ENCODE peak calls at places on chromosomes 5 and 9, in nine cellular contexts. X is PC-3; T is stimulated activated CD8-positive, alpha-beta memory T cell treated with anti-CD3 and anti-CD28 coated beads, Interleukin-7, amount 100 ng/mL, for 24 hours; N is SHP77; L is stimulated activated naive CD8-positive, alpha-beta T cell treated with anti-CD3 and anti-CD28 coated beads, Interleukin-15, amount 100 ng/mL, for 72 hours; S is right lobe of liver; J is activated naive CD8-positive, alpha-beta T cell treated with anti-CD3 and anti-CD28 coated beads, Interleukin-2, amount 50 U/mL, for 24 hours; C is left colon; Q is psoas muscle. H is an unnamed sample.

GRCh38 chr9:130664191-130665028 is at the start of gene PRDM12:
- DNase-seq in X (no peak), T (no peak), N (no peak), L (no peak), S (no peak), J (no peak), C (no peak), Q (no peak), H (no peak)

GRCh38 chr5:173330151-173330855 is 2.1 kb upstream of the STC2 start:
- DNase-seq in X (peak; percentile 32), T (no peak), N (no peak), L (peak; percentile 19), S (no peak), J (no peak), C (no peak), Q (no peak), H (no peak)

GRCh38 chr5:109250080-109250479 is 159.7 kb downstream of the PJA2 start:
- DNase-seq in X (no peak), T (no peak), N (no peak), L (no peak), S (no peak), J (no peak), C (no peak), Q (no peak), H (no peak)

GRCh38 chr5:138969323-138970013 is 94.3 kb upstream of the LRRTM2 start:
- DNase-seq in X (no peak), T (no peak), N (peak; percentile 32), L (no peak), S (no peak), J (no peak), C (no peak), Q (no peak), H (no peak)

GRCh38 chr9:13787234-13787833 is 507.8 kb upstream of the MPDZ start:
- DNase-seq in X (no peak), T (no peak), N (no peak), L (no peak), S (no peak), J (no peak), C (no peak), Q (no peak), H (peak; percentile 43)

GRCh38 chr9:137295313-137296213 is 6.5 kb downstream of the NRARP start:
- DNase-seq in X (peak; percentile 41), T (no peak), N (no peak), L (peak; percentile 55), S (no peak), J (peak; percentile 71), C (peak; percentile 36), Q (no peak), H (no peak)

GRCh38 chr9:137955586-137955985 is 78.0 kb downstream of the CACNA1B start:
- DNase-seq in X (no peak), T (no peak), N (no peak), L (no peak), S (no peak), J (no peak), C (no peak), Q (no peak), H (no peak)

GRCh38 chr5:96203761-96204160 is 229.3 kb downstream of the PCSK1 start:
- DNase-seq in X (peak; percentile 44), T (no peak), N (no peak), L (no peak), S (no peak), J (no peak), C (no peak), Q (no peak), H (peak; percentile 55)

GRCh38 chr5:133777951-133778350 is 165.6 kb upstream of the FSTL4 start:
- DNase-seq in X (no peak), T (no peak), N (no peak), L (no peak), S (no peak), J (no peak), C (no peak), Q (no peak), H (no peak)

GRCh38 chr9:613771-614347 is 227.6 kb upstream of the DMRT1 start:
- DNase-seq in X (peak; percentile 77), T (no peak), N (no peak), L (peak; percentile 52), S (peak; percentile 81), J (peak; percentile 50), C (peak; percentile 76), Q (peak; percentile 69), H (peak; percentile 94)

GRCh38 chr9:76528642-76529190 is 69.7 kb downstream of the GCNT1 start:
- DNase-seq in X (no peak), T (no peak), N (peak; percentile 23), L (no peak), S (no peak), J (no peak), C (no peak), Q (peak; percentile 15), H (no peak)

GRCh38 chr9:71911908-71912325 is 478 bp downstream of the C9orf85 start:
- DNase-seq in X (no peak), T (no peak), N (no peak), L (no peak), S (peak; percentile 67), J (no peak), C (no peak), Q (no peak), H (no peak)

GRCh38 chr5:66757219-66757833 is 161.1 kb downstream of the MAST4 start:
- DNase-seq in X (peak; percentile 42), T (no peak), N (peak; percentile 61), L (no peak), S (no peak), J (peak; percentile 21), C (no peak), Q (no peak), H (peak; percentile 77)

GRCh38 chr5:172903790-172904189 is 55.4 kb upstream of the RPL26L1 start:
- DNase-seq in X (peak; percentile 94), T (no peak), N (peak; percentile 33), L (no peak), S (no peak), J (no peak), C (peak; percentile 81), Q (peak; percentile 43), H (peak; percentile 94)

GRCh38 chr5:180860273-180860886 is 696 bp downstream of the ZFP62 start:
- DNase-seq in X (peak; percentile 46), T (peak; percentile 15), N (no peak), L (no peak), S (no peak), J (peak; percentile 30), C (peak; percentile 44), Q (no peak), H (peak; percentile 18)

GRCh38 chr9:87662808-87663528 is 63.0 kb upstream of the CTSL start:
- DNase-seq in X (peak; percentile 69), T (peak; percentile 33), N (no peak), L (peak; percentile 51), S (peak; percentile 82), J (peak; percentile 76), C (peak; percentile 65), Q (peak; percentile 75), H (peak; percentile 78)

GRCh38 chr5:54360089-54360488 is 49.7 kb upstream of the ARL15 start:
- DNase-seq in X (peak; percentile 67), T (no peak), N (no peak), L (no peak), S (no peak), J (no peak), C (no peak), Q (no peak), H (peak; percentile 22)

GRCh38 chr5:180816608-180817534 is 14.3 kb upstream of the MGAT1 start:
- DNase-seq in X (no peak), T (no peak), N (peak; percentile 59), L (no peak), S (peak; percentile 67), J (no peak), C (no peak), Q (no peak), H (peak; percentile 51)

GRCh38 chr5:147522435-147522834 is 12.6 kb upstream of the DPYSL3 start:
- DNase-seq in X (peak; percentile 53), T (no peak), N (peak; percentile 18), L (no peak), S (no peak), J (no peak), C (no peak), Q (no peak), H (peak; percentile 51)

GRCh38 chr9:106860731-106861584 is 2.0 kb upstream of the ZNF462 start:
- DNase-seq in X (peak; percentile 55), T (no peak), N (no peak), L (no peak), S (no peak), J (no peak), C (peak; percentile 56), Q (peak; percentile 47), H (peak; percentile 41)

GRCh38 chr5:136563489-136563888 is 198.1 kb upstream of the TRPC7 start:
- DNase-seq in X (no peak), T (no peak), N (no peak), L (no peak), S (no peak), J (no peak), C (no peak), Q (no peak), H (no peak)

GRCh38 chr5:65482727-65483473 is 1.2 kb upstream of the ADAMTS6 start:
- DNase-seq in X (peak; percentile 32), T (no peak), N (peak; percentile 26), L (no peak), S (no peak), J (no peak), C (no peak), Q (no peak), H (peak; percentile 86)